ENCODE peak calls at places on chromosomes 16 and 17, in eight cellular contexts. One of them, this sample, is unnamed.

GRCh38 chr17:5819396-5819795 is 235.1 kb upstream of the NLRP1 start:
- DNase-seq in stimulated activated naive CD4-positive, alpha-beta T cell: no peak
- DNase-seq in stimulated activated CD8-positive, alpha-beta memory T cell treated with anti-CD3 and anti-CD28 coated beads, Interleukin-7, amount 100 ng/mL, for 24 hours: no peak
- DNase-seq in right cardiac atrium: no peak
- DNase-seq in left ventricle myocardium inferior: no peak
- DNase-seq in SIG-M5: no peak
- DNase-seq in NCI-H226: no peak
- DNase-seq in HTR-8/SVneo: no peak
- DNase-seq in this sample: no peak

GRCh38 chr17:57636274-57636673 is 108.8 kb downstream of the CCDC182 start:
- DNase-seq in stimulated activated naive CD4-positive, alpha-beta T cell: no peak
- DNase-seq in stimulated activated CD8-positive, alpha-beta memory T cell treated with anti-CD3 and anti-CD28 coated beads, Interleukin-7, amount 100 ng/mL, for 24 hours: no peak
- DNase-seq in right cardiac atrium: no peak
- DNase-seq in left ventricle myocardium inferior: no peak
- DNase-seq in SIG-M5: no peak
- DNase-seq in NCI-H226: no peak
- DNase-seq in HTR-8/SVneo: no peak
- DNase-seq in this sample: no peak

GRCh38 chr17:1078831-1079561 is 82.1 kb downstream of the TIMM22 start:
- DNase-seq in stimulated activated naive CD4-positive, alpha-beta T cell: no peak
- DNase-seq in stimulated activated CD8-positive, alpha-beta memory T cell treated with anti-CD3 and anti-CD28 coated beads, Interleukin-7, amount 100 ng/mL, for 24 hours: no peak
- DNase-seq in right cardiac atrium: peak; percentile 47
- DNase-seq in left ventricle myocardium inferior: peak; percentile 65
- DNase-seq in SIG-M5: no peak
- DNase-seq in NCI-H226: no peak
- DNase-seq in HTR-8/SVneo: no peak
- DNase-seq in this sample: no peak

GRCh38 chr17:10053976-10054551 is 144.3 kb downstream of the GAS7 start:
- DNase-seq in stimulated activated naive CD4-positive, alpha-beta T cell: no peak
- DNase-seq in stimulated activated CD8-positive, alpha-beta memory T cell treated with anti-CD3 and anti-CD28 coated beads, Interleukin-7, amount 100 ng/mL, for 24 hours: no peak
- DNase-seq in right cardiac atrium: peak; percentile 59
- DNase-seq in left ventricle myocardium inferior: no peak
- DNase-seq in SIG-M5: no peak
- DNase-seq in NCI-H226: no peak
- DNase-seq in HTR-8/SVneo: no peak
- DNase-seq in this sample: no peak

GRCh38 chr17:47057831-47058230 is 78.8 kb upstream of the RPRML start:
- DNase-seq in stimulated activated naive CD4-positive, alpha-beta T cell: no peak
- DNase-seq in stimulated activated CD8-positive, alpha-beta memory T cell treated with anti-CD3 and anti-CD28 coated beads, Interleukin-7, amount 100 ng/mL, for 24 hours: no peak
- DNase-seq in right cardiac atrium: no peak
- DNase-seq in left ventricle myocardium inferior: peak; percentile 26
- DNase-seq in SIG-M5: no peak
- DNase-seq in NCI-H226: no peak
- DNase-seq in HTR-8/SVneo: no peak
- DNase-seq in this sample: no peak

GRCh38 chr17:42675984-42676423 is 790 bp downstream of the PLEKHH3 start:
- DNase-seq in stimulated activated naive CD4-positive, alpha-beta T cell: no peak
- DNase-seq in stimulated activated CD8-positive, alpha-beta memory T cell treated with anti-CD3 and anti-CD28 coated beads, Interleukin-7, amount 100 ng/mL, for 24 hours: no peak
- DNase-seq in right cardiac atrium: peak; percentile 68
- DNase-seq in left ventricle myocardium inferior: peak; percentile 67
- DNase-seq in SIG-M5: no peak
- DNase-seq in NCI-H226: peak; percentile 24
- DNase-seq in HTR-8/SVneo: peak; percentile 34
- DNase-seq in this sample: no peak

GRCh38 chr17:8072727-8073461 is 14.6 kb downstream of the ALOX12B start:
- DNase-seq in stimulated activated naive CD4-positive, alpha-beta T cell: no peak
- DNase-seq in stimulated activated CD8-positive, alpha-beta memory T cell treated with anti-CD3 and anti-CD28 coated beads, Interleukin-7, amount 100 ng/mL, for 24 hours: no peak
- DNase-seq in right cardiac atrium: no peak
- DNase-seq in left ventricle myocardium inferior: no peak
- DNase-seq in SIG-M5: no peak
- DNase-seq in NCI-H226: no peak
- DNase-seq in HTR-8/SVneo: no peak
- DNase-seq in this sample: no peak

GRCh38 chr16:79436885-79437284 is 163.7 kb downstream of the MAF start:
- DNase-seq in stimulated activated naive CD4-positive, alpha-beta T cell: no peak
- DNase-seq in stimulated activated CD8-positive, alpha-beta memory T cell treated with anti-CD3 and anti-CD28 coated beads, Interleukin-7, amount 100 ng/mL, for 24 hours: no peak
- DNase-seq in right cardiac atrium: no peak
- DNase-seq in left ventricle myocardium inferior: no peak
- DNase-seq in SIG-M5: no peak
- DNase-seq in NCI-H226: no peak
- DNase-seq in HTR-8/SVneo: no peak
- DNase-seq in this sample: no peak

GRCh38 chr17:4365628-4366311 is 705 bp downstream of the UBE2G1 start:
- DNase-seq in stimulated activated naive CD4-positive, alpha-beta T cell: peak; percentile 52
- DNase-seq in stimulated activated CD8-positive, alpha-beta memory T cell treated with anti-CD3 and anti-CD28 coated beads, Interleukin-7, amount 100 ng/mL, for 24 hours: no peak
- DNase-seq in right cardiac atrium: no peak
- DNase-seq in left ventricle myocardium inferior: peak; percentile 37
- DNase-seq in SIG-M5: no peak
- DNase-seq in NCI-H226: no peak
- DNase-seq in HTR-8/SVneo: no peak
- DNase-seq in this sample: no peak

GRCh38 chr16:1188781-1189189 is 35.9 kb downstream of the CACNA1H start:
- DNase-seq in stimulated activated naive CD4-positive, alpha-beta T cell: peak; percentile 31
- DNase-seq in stimulated activated CD8-positive, alpha-beta memory T cell treated with anti-CD3 and anti-CD28 coated beads, Interleukin-7, amount 100 ng/mL, for 24 hours: peak; percentile 13
- DNase-seq in right cardiac atrium: peak; percentile 46
- DNase-seq in left ventricle myocardium inferior: peak; percentile 46
- DNase-seq in SIG-M5: no peak
- DNase-seq in NCI-H226: peak; percentile 53
- DNase-seq in HTR-8/SVneo: no peak
- DNase-seq in this sample: peak; percentile 31

GRCh38 chr17:44331249-44331760 is 6.7 kb upstream of the SLC25A39 start:
- DNase-seq in stimulated activated naive CD4-positive, alpha-beta T cell: peak; percentile 63
- DNase-seq in stimulated activated CD8-positive, alpha-beta memory T cell treated with anti-CD3 and anti-CD28 coated beads, Interleukin-7, amount 100 ng/mL, for 24 hours: no peak
- DNase-seq in right cardiac atrium: no peak
- DNase-seq in left ventricle myocardium inferior: no peak
- DNase-seq in SIG-M5: no peak
- DNase-seq in NCI-H226: no peak
- DNase-seq in HTR-8/SVneo: peak; percentile 87
- DNase-seq in this sample: no peak

GRCh38 chr17:82674656-82675475 is 23.6 kb downstream of the RAB40B start:
- DNase-seq in stimulated activated naive CD4-positive, alpha-beta T cell: no peak
- DNase-seq in stimulated activated CD8-positive, alpha-beta memory T cell treated with anti-CD3 and anti-CD28 coated beads, Interleukin-7, amount 100 ng/mL, for 24 hours: no peak
- DNase-seq in right cardiac atrium: no peak
- DNase-seq in left ventricle myocardium inferior: no peak
- DNase-seq in SIG-M5: no peak
- DNase-seq in NCI-H226: no peak
- DNase-seq in HTR-8/SVneo: no peak
- DNase-seq in this sample: no peak

GRCh38 chr17:44971776-44972483 is 3.8 kb upstream of the C1QL1 start:
- DNase-seq in stimulated activated naive CD4-positive, alpha-beta T cell: no peak
- DNase-seq in stimulated activated CD8-positive, alpha-beta memory T cell treated with anti-CD3 and anti-CD28 coated beads, Interleukin-7, amount 100 ng/mL, for 24 hours: peak; percentile 38
- DNase-seq in right cardiac atrium: no peak
- DNase-seq in left ventricle myocardium inferior: no peak
- DNase-seq in SIG-M5: no peak
- DNase-seq in NCI-H226: peak; percentile 83
- DNase-seq in HTR-8/SVneo: peak; percentile 73
- DNase-seq in this sample: no peak

GRCh38 chr17:74213897-74214386 is 571 bp downstream of the TTYH2 start:
- DNase-seq in stimulated activated naive CD4-positive, alpha-beta T cell: peak; percentile 16
- DNase-seq in stimulated activated CD8-positive, alpha-beta memory T cell treated with anti-CD3 and anti-CD28 coated beads, Interleukin-7, amount 100 ng/mL, for 24 hours: no peak
- DNase-seq in right cardiac atrium: no peak
- DNase-seq in left ventricle myocardium inferior: peak; percentile 44
- DNase-seq in SIG-M5: no peak
- DNase-seq in NCI-H226: no peak
- DNase-seq in HTR-8/SVneo: no peak
- DNase-seq in this sample: no peak

GRCh38 chr16:27286446-27286845 is 17.9 kb upstream of the NSMCE1 start:
- DNase-seq in stimulated activated naive CD4-positive, alpha-beta T cell: no peak
- DNase-seq in stimulated activated CD8-positive, alpha-beta memory T cell treated with anti-CD3 and anti-CD28 coated beads, Interleukin-7, amount 100 ng/mL, for 24 hours: no peak
- DNase-seq in right cardiac atrium: peak; percentile 54
- DNase-seq in left ventricle myocardium inferior: no peak
- DNase-seq in SIG-M5: no peak
- DNase-seq in NCI-H226: peak; percentile 95
- DNase-seq in HTR-8/SVneo: peak; percentile 66
- DNase-seq in this sample: no peak

GRCh38 chr17:45775576-45776011 is 8.5 kb upstream of the CRHR1 start:
- DNase-seq in stimulated activated naive CD4-positive, alpha-beta T cell: no peak
- DNase-seq in stimulated activated CD8-positive, alpha-beta memory T cell treated with anti-CD3 and anti-CD28 coated beads, Interleukin-7, amount 100 ng/mL, for 24 hours: no peak
- DNase-seq in right cardiac atrium: peak; percentile 25
- DNase-seq in left ventricle myocardium inferior: peak; percentile 56
- DNase-seq in SIG-M5: no peak
- DNase-seq in NCI-H226: peak; percentile 39
- DNase-seq in HTR-8/SVneo: peak; percentile 56
- DNase-seq in this sample: no peak

GRCh38 chr17:50027639-50028206 is 28.2 kb upstream of the ITGA3 start:
- DNase-seq in stimulated activated naive CD4-positive, alpha-beta T cell: no peak
- DNase-seq in stimulated activated CD8-positive, alpha-beta memory T cell treated with anti-CD3 and anti-CD28 coated beads, Interleukin-7, amount 100 ng/mL, for 24 hours: no peak
- DNase-seq in right cardiac atrium: peak; percentile 86
- DNase-seq in left ventricle myocardium inferior: peak; percentile 55
- DNase-seq in SIG-M5: no peak
- DNase-seq in NCI-H226: peak; percentile 99
- DNase-seq in HTR-8/SVneo: peak; percentile 97
- DNase-seq in this sample: no peak

GRCh38 chr16:50193594-50193993 is 40.5 kb downstream of the TENT4B start:
- DNase-seq in stimulated activated naive CD4-positive, alpha-beta T cell: no peak
- DNase-seq in stimulated activated CD8-positive, alpha-beta memory T cell treated with anti-CD3 and anti-CD28 coated beads, Interleukin-7, amount 100 ng/mL, for 24 hours: no peak
- DNase-seq in right cardiac atrium: no peak
- DNase-seq in left ventricle myocardium inferior: no peak
- DNase-seq in SIG-M5: no peak
- DNase-seq in NCI-H226: peak; percentile 73
- DNase-seq in HTR-8/SVneo: no peak
- DNase-seq in this sample: no peak

GRCh38 chr16:84339316-84339715 is 29.0 kb upstream of the ATP2C2 start:
- DNase-seq in stimulated activated naive CD4-positive, alpha-beta T cell: no peak
- DNase-seq in stimulated activated CD8-positive, alpha-beta memory T cell treated with anti-CD3 and anti-CD28 coated beads, Interleukin-7, amount 100 ng/mL, for 24 hours: no peak
- DNase-seq in right cardiac atrium: no peak
- DNase-seq in left ventricle myocardium inferior: no peak
- DNase-seq in SIG-M5: no peak
- DNase-seq in NCI-H226: no peak
- DNase-seq in HTR-8/SVneo: no peak
- DNase-seq in this sample: no peak

GRCh38 chr17:41308251-41308917 is 725 bp downstream of the KRTAP16-1 start:
- DNase-seq in stimulated activated naive CD4-positive, alpha-beta T cell: peak; percentile 75
- DNase-seq in stimulated activated CD8-positive, alpha-beta memory T cell treated with anti-CD3 and anti-CD28 coated beads, Interleukin-7, amount 100 ng/mL, for 24 hours: no peak
- DNase-seq in right cardiac atrium: no peak
- DNase-seq in left ventricle myocardium inferior: peak; percentile 58
- DNase-seq in SIG-M5: no peak
- DNase-seq in NCI-H226: no peak
- DNase-seq in HTR-8/SVneo: no peak
- DNase-seq in this sample: no peak

This sample was measured in iPS DF 6.9.